ENCODE peak calls at places on chromosomes 13 and 19, in nine cellular contexts. One of them, this sample, is unnamed.

GRCh38 chr19:55175117-55175867 is 4.8 kb downstream of the SYT5 start:
- DNase-seq in HEK293T: no peak
- DNase-seq in effector CD4-positive, alpha-beta T cell: no peak
- DNase-seq in T-helper 2 cell: no peak
- DNase-seq in neural progenitor cell: no peak
- DNase-seq in myocyte: no peak
- DNase-seq in CD8-positive, alpha-beta T cell: no peak
- DNase-seq in stromal cell of bone marrow: no peak
- DNase-seq in brain microvascular endothelial cell: no peak
- DNase-seq in this sample: no peak

GRCh38 chr13:51416107-51416506 is 36.7 kb downstream of the INTS6 start:
- DNase-seq in stromal cell of bone marrow: no peak
- DNase-seq in T-helper 2 cell: no peak
- DNase-seq in CD8-positive, alpha-beta T cell: no peak
- DNase-seq in myocyte: no peak
- DNase-seq in neural progenitor cell: no peak
- DNase-seq in effector CD4-positive, alpha-beta T cell: no peak
- DNase-seq in HEK293T: no peak
- DNase-seq in brain microvascular endothelial cell: no peak
- DNase-seq in this sample: no peak

GRCh38 chr13:44904982-44905381 is 84.3 kb downstream of the NUFIP1 start:
- DNase-seq in myocyte: peak
- DNase-seq in neural progenitor cell: no peak
- DNase-seq in stromal cell of bone marrow: peak
- DNase-seq in CD8-positive, alpha-beta T cell: no peak
- DNase-seq in T-helper 2 cell: no peak
- DNase-seq in HEK293T: no peak
- DNase-seq in effector CD4-positive, alpha-beta T cell: no peak
- DNase-seq in brain microvascular endothelial cell: peak
- DNase-seq in this sample: peak

GRCh38 chr19:49847731-49848696 is 2.9 kb upstream of the PTOV1 start:
- DNase-seq in HEK293T: no peak
- DNase-seq in CD8-positive, alpha-beta T cell: no peak
- DNase-seq in neural progenitor cell: no peak
- DNase-seq in stromal cell of bone marrow: peak
- DNase-seq in T-helper 2 cell: no peak
- DNase-seq in myocyte: peak
- DNase-seq in brain microvascular endothelial cell: peak
- DNase-seq in effector CD4-positive, alpha-beta T cell: no peak
- DNase-seq in this sample: no peak

GRCh38 chr13:80173224-80173623 is 167.7 kb downstream of the SPRY2 start:
- DNase-seq in effector CD4-positive, alpha-beta T cell: no peak
- DNase-seq in CD8-positive, alpha-beta T cell: no peak
- DNase-seq in brain microvascular endothelial cell: no peak
- DNase-seq in stromal cell of bone marrow: no peak
- DNase-seq in T-helper 2 cell: no peak
- DNase-seq in myocyte: no peak
- DNase-seq in HEK293T: no peak
- DNase-seq in neural progenitor cell: no peak
- DNase-seq in this sample: no peak

GRCh38 chr13:21111546-21111945 is 50.2 kb upstream of the LATS2 start:
- DNase-seq in effector CD4-positive, alpha-beta T cell: no peak
- DNase-seq in T-helper 2 cell: no peak
- DNase-seq in neural progenitor cell: no peak
- DNase-seq in HEK293T: no peak
- DNase-seq in CD8-positive, alpha-beta T cell: no peak
- DNase-seq in stromal cell of bone marrow: no peak
- DNase-seq in brain microvascular endothelial cell: no peak
- DNase-seq in myocyte: no peak
- DNase-seq in this sample: no peak

GRCh38 chr19:11658954-11659353 is 61.7 kb downstream of the ZNF627 start:
- DNase-seq in T-helper 2 cell: no peak
- DNase-seq in effector CD4-positive, alpha-beta T cell: no peak
- DNase-seq in brain microvascular endothelial cell: no peak
- DNase-seq in stromal cell of bone marrow: no peak
- DNase-seq in HEK293T: no peak
- DNase-seq in myocyte: no peak
- DNase-seq in neural progenitor cell: no peak
- DNase-seq in CD8-positive, alpha-beta T cell: no peak
- DNase-seq in this sample: no peak

GRCh38 chr19:1027020-1027952 is 878 bp downstream of the CNN2 start:
- DNase-seq in HEK293T: no peak
- DNase-seq in T-helper 2 cell: no peak
- DNase-seq in effector CD4-positive, alpha-beta T cell: no peak
- DNase-seq in CD8-positive, alpha-beta T cell: no peak
- DNase-seq in myocyte: peak
- DNase-seq in stromal cell of bone marrow: no peak
- DNase-seq in brain microvascular endothelial cell: no peak
- DNase-seq in neural progenitor cell: peak
- DNase-seq in this sample: peak

GRCh38 chr19:56383826-56384605 is 9.3 kb downstream of the ZNF582 start:
- DNase-seq in HEK293T: no peak
- DNase-seq in CD8-positive, alpha-beta T cell: no peak
- DNase-seq in neural progenitor cell: no peak
- DNase-seq in T-helper 2 cell: no peak
- DNase-seq in brain microvascular endothelial cell: peak
- DNase-seq in stromal cell of bone marrow: no peak
- DNase-seq in effector CD4-positive, alpha-beta T cell: no peak
- DNase-seq in myocyte: no peak
- DNase-seq in this sample: no peak

GRCh38 chr19:18802354-18802753 is 11.2 kb upstream of the COMP start:
- DNase-seq in brain microvascular endothelial cell: no peak
- DNase-seq in effector CD4-positive, alpha-beta T cell: no peak
- DNase-seq in stromal cell of bone marrow: no peak
- DNase-seq in myocyte: no peak
- DNase-seq in HEK293T: no peak
- DNase-seq in T-helper 2 cell: no peak
- DNase-seq in CD8-positive, alpha-beta T cell: no peak
- DNase-seq in neural progenitor cell: peak
- DNase-seq in this sample: no peak

GRCh38 chr13:28678809-28679208 is 19.9 kb downstream of the POMP start:
- DNase-seq in neural progenitor cell: no peak
- DNase-seq in HEK293T: no peak
- DNase-seq in stromal cell of bone marrow: no peak
- DNase-seq in myocyte: no peak
- DNase-seq in CD8-positive, alpha-beta T cell: no peak
- DNase-seq in T-helper 2 cell: no peak
- DNase-seq in brain microvascular endothelial cell: no peak
- DNase-seq in effector CD4-positive, alpha-beta T cell: no peak
- DNase-seq in this sample: no peak

GRCh38 chr19:290539-291521 is at the start of gene PLPP2:
- DNase-seq in neural progenitor cell: peak
- DNase-seq in brain microvascular endothelial cell: no peak
- DNase-seq in HEK293T: no peak
- DNase-seq in stromal cell of bone marrow: no peak
- DNase-seq in CD8-positive, alpha-beta T cell: no peak
- DNase-seq in myocyte: no peak
- DNase-seq in T-helper 2 cell: no peak
- DNase-seq in effector CD4-positive, alpha-beta T cell: no peak
- DNase-seq in this sample: peak

GRCh38 chr13:58455094-58455493 is 823.5 kb downstream of the PCDH17 start:
- DNase-seq in CD8-positive, alpha-beta T cell: no peak
- DNase-seq in T-helper 2 cell: no peak
- DNase-seq in myocyte: no peak
- DNase-seq in stromal cell of bone marrow: no peak
- DNase-seq in effector CD4-positive, alpha-beta T cell: no peak
- DNase-seq in brain microvascular endothelial cell: no peak
- DNase-seq in neural progenitor cell: no peak
- DNase-seq in HEK293T: no peak
- DNase-seq in this sample: no peak

GRCh38 chr13:27979765-27980279 is 8.7 kb downstream of the URAD start:
- DNase-seq in CD8-positive, alpha-beta T cell: no peak
- DNase-seq in T-helper 2 cell: no peak
- DNase-seq in neural progenitor cell: no peak
- DNase-seq in myocyte: no peak
- DNase-seq in effector CD4-positive, alpha-beta T cell: no peak
- DNase-seq in brain microvascular endothelial cell: no peak
- DNase-seq in stromal cell of bone marrow: no peak
- DNase-seq in HEK293T: no peak
- DNase-seq in this sample: no peak

GRCh38 chr13:37984357-37984756 is 114.8 kb upstream of the TRPC4 start:
- DNase-seq in brain microvascular endothelial cell: no peak
- DNase-seq in neural progenitor cell: peak
- DNase-seq in T-helper 2 cell: no peak
- DNase-seq in HEK293T: no peak
- DNase-seq in myocyte: no peak
- DNase-seq in effector CD4-positive, alpha-beta T cell: no peak
- DNase-seq in CD8-positive, alpha-beta T cell: no peak
- DNase-seq in stromal cell of bone marrow: no peak
- DNase-seq in this sample: no peak

GRCh38 chr13:45602183-45602582 is 13.4 kb downstream of the ERICH6B start:
- DNase-seq in CD8-positive, alpha-beta T cell: no peak
- DNase-seq in brain microvascular endothelial cell: peak
- DNase-seq in neural progenitor cell: no peak
- DNase-seq in effector CD4-positive, alpha-beta T cell: no peak
- DNase-seq in HEK293T: no peak
- DNase-seq in T-helper 2 cell: no peak
- DNase-seq in stromal cell of bone marrow: no peak
- DNase-seq in myocyte: no peak
- DNase-seq in this sample: no peak

GRCh38 chr13:60753641-60754040 is 356.6 kb downstream of the TDRD3 start:
- DNase-seq in effector CD4-positive, alpha-beta T cell: no peak
- DNase-seq in neural progenitor cell: no peak
- DNase-seq in T-helper 2 cell: no peak
- DNase-seq in stromal cell of bone marrow: no peak
- DNase-seq in CD8-positive, alpha-beta T cell: no peak
- DNase-seq in myocyte: no peak
- DNase-seq in brain microvascular endothelial cell: no peak
- DNase-seq in HEK293T: no peak
- DNase-seq in this sample: no peak

GRCh38 chr19:329876-330275 is 14.7 kb downstream of the MIER2 start:
- DNase-seq in brain microvascular endothelial cell: no peak
- DNase-seq in effector CD4-positive, alpha-beta T cell: no peak
- DNase-seq in stromal cell of bone marrow: no peak
- DNase-seq in HEK293T: no peak
- DNase-seq in myocyte: no peak
- DNase-seq in neural progenitor cell: no peak
- DNase-seq in T-helper 2 cell: no peak
- DNase-seq in CD8-positive, alpha-beta T cell: no peak
- DNase-seq in this sample: no peak

GRCh38 chr13:78657699-78658629 is 991 bp downstream of the OBI1 start:
- DNase-seq in stromal cell of bone marrow: no peak
- DNase-seq in brain microvascular endothelial cell: no peak
- DNase-seq in T-helper 2 cell: no peak
- DNase-seq in CD8-positive, alpha-beta T cell: no peak
- DNase-seq in effector CD4-positive, alpha-beta T cell: no peak
- DNase-seq in neural progenitor cell: no peak
- DNase-seq in HEK293T: peak
- DNase-seq in myocyte: no peak
- DNase-seq in this sample: no peak